ENCODE peak calls at places on chromosomes 7 and 10, in seven cellular contexts. D, Y, J, L, C, X and I are unnamed samples.

GRCh38 chr7:23299770-23300300 is 696 bp downstream of the MALSU1 start:
- DNase-seq in Y (no peak), X (peak), C (no peak), J (peak), D (no peak), L (no peak), I (no peak)

GRCh38 chr7:120792091-120792860 is 65.7 kb downstream of the TSPAN12 start:
- DNase-seq in Y (peak), X (peak), J (peak), D (peak), C (peak), L (peak), I (no peak)

GRCh38 chr7:46600340-46600739 is 679.3 kb upstream of the IGFBP3 start:
- DNase-seq in J (peak), Y (no peak), L (no peak), D (no peak), C (peak), X (no peak), I (peak)

GRCh38 chr10:12264204-12264908 is 68.4 kb downstream of the CDC123 start:
- DNase-seq in X (peak), J (peak), D (peak), C (peak), L (peak), Y (peak), I (peak)

GRCh38 chr10:69901623-69902505 is 100.2 kb downstream of the COL13A1 start:
- DNase-seq in Y (peak), C (no peak), L (peak), X (peak), D (peak), J (peak), I (no peak)

GRCh38 chr7:70361821-70362220 is 763.5 kb downstream of the AUTS2 start:
- DNase-seq in L (no peak), D (no peak), C (no peak), J (no peak), Y (no peak), X (no peak), I (no peak)

GRCh38 chr7:142733271-142733670 is 16.0 kb upstream of the PRSS1 start:
- DNase-seq in Y (no peak), J (no peak), C (no peak), L (no peak), D (no peak), X (no peak), I (no peak)

GRCh38 chr7:155228894-155229293 is 68.8 kb upstream of the INSIG1 start:
- DNase-seq in D (no peak), J (no peak), C (no peak), Y (no peak), L (no peak), X (no peak), I (no peak)

GRCh38 chr10:8321990-8322389 is 267.5 kb downstream of the GATA3 start:
- DNase-seq in X (no peak), J (no peak), Y (peak), D (no peak), C (no peak), L (no peak), I (no peak)

GRCh38 chr10:123007558-123008378 is 827 bp downstream of the IKZF5 start:
- DNase-seq in J (peak), L (peak), D (peak), Y (peak), X (peak), C (no peak), I (peak)

GRCh38 chr10:124012991-124013390 is 80.4 kb downstream of the CHST15 start:
- DNase-seq in D (no peak), J (no peak), Y (no peak), L (no peak), C (no peak), X (no peak), I (no peak)

GRCh38 chr10:124690971-124691370 is 53.2 kb downstream of the FAM53B start:
- DNase-seq in X (no peak), C (no peak), L (no peak), Y (no peak), J (no peak), D (no peak), I (no peak)

GRCh38 chr7:50411333-50412028 is 38.7 kb downstream of the FIGNL1 start:
- DNase-seq in D (no peak), J (no peak), L (no peak), Y (peak), C (no peak), X (no peak), I (no peak)

GRCh38 chr7:135801877-135802276 is 53.3 kb upstream of the FAM180A start:
- DNase-seq in C (no peak), J (no peak), X (no peak), D (no peak), L (no peak), Y (no peak), I (no peak)

GRCh38 chr7:64045301-64046040 is at the start of gene ZNF727:
- DNase-seq in D (no peak), X (peak), C (peak), J (no peak), Y (no peak), L (no peak), I (no peak)

GRCh38 chr10:119933179-119933578 is 40.6 kb downstream of the SEC23IP start:
- DNase-seq in C (no peak), D (no peak), Y (no peak), J (peak), X (no peak), L (peak), I (no peak)

GRCh38 chr7:83150310-83150709 is 12.4 kb downstream of the PCLO start:
- DNase-seq in J (no peak), Y (no peak), X (no peak), D (no peak), C (no peak), L (no peak), I (no peak)

GRCh38 chr7:87592300-87592699 is 8.4 kb downstream of the ABCB1 start:
- DNase-seq in D (no peak), Y (no peak), J (no peak), L (no peak), X (no peak), C (no peak), I (no peak)

GRCh38 chr10:51302316-51302715 is 228.0 kb downstream of the PRKG1 start:
- DNase-seq in C (no peak), J (peak), Y (no peak), L (no peak), D (no peak), X (no peak), I (no peak)

GRCh38 chr7:49500741-49501140 is 272.7 kb upstream of the VWC2 start:
- DNase-seq in J (no peak), C (no peak), D (no peak), Y (no peak), X (no peak), L (no peak), I (no peak)

GRCh38 chr10:96270564-96270963 is 805 bp downstream of the BLNK start:
- DNase-seq in J (no peak), C (no peak), X (peak), L (no peak), D (no peak), Y (no peak), I (no peak)

GRCh38 chr10:96272256-96272985 is 1.1 kb upstream of the BLNK start:
- DNase-seq in C (no peak), L (no peak), J (no peak), D (no peak), X (peak), Y (peak), I (no peak)

GRCh38 chr10:96275685-96276418 is 4.5 kb upstream of the BLNK start:
- DNase-seq in X (peak), L (no peak), C (peak), Y (no peak), D (no peak), J (no peak), I (no peak)

GRCh38 chr10:96271017-96271815 is at the start of gene BLNK:
- DNase-seq in J (peak), D (no peak), Y (peak), L (no peak), X (peak), C (peak), I (no peak)

DNA sequence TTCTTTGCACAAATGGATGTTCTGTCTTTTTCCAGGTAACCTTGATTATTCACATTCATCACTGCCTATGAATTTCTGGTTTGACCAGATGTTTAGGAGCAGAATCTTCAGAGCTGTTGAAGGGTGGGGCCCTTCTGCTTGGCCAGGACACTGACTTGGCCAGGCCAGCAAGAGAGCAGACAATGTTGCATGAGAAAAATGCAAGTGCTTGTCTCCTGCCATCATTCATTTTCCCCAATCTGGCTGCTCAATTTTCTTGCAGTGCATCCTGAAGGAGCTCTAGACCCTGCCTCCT is 1.6 kb upstream of the BLNK start:
- DNase-seq in D (no peak), X (no peak), L (no peak), C (no peak), Y (peak), J (no peak), I (no peak)
- H3K4me3 ChIP-seq in D (no peak), X (no peak), L (no peak), C (no peak), Y (peak), J (no peak), I (no peak)

GRCh38 chr7:5397657-5398237 is 25.9 kb downstream of the TNRC18 start:
- DNase-seq in X (no peak), D (no peak), L (no peak), J (peak), C (no peak), Y (peak), I (no peak)

GRCh38 chr7:5395246-5395645 is 28.4 kb downstream of the TNRC18 start:
- DNase-seq in D (no peak), L (no peak), X (no peak), C (no peak), Y (no peak), J (peak), I (no peak)

GRCh38 chr7:5394264-5395105 is 29.1 kb downstream of the TNRC18 start:
- DNase-seq in C (no peak), J (no peak), L (no peak), D (no peak), X (no peak), Y (no peak), I (no peak)

GRCh38 chr7:5396999-5397656 is 26.5 kb downstream of the TNRC18 start:
- DNase-seq in J (peak), C (peak), L (peak), D (peak), X (peak), Y (peak), I (peak)

GRCh38 chr7:5396542-5396941 is 27.1 kb downstream of the TNRC18 start:
- DNase-seq in D (peak), X (no peak), Y (peak), J (peak), L (no peak), C (no peak), I (no peak)
- H3K4me3 ChIP-seq in D (peak), X (peak), Y (peak), J (peak), L (no peak), C (peak), I (peak)

DNA sequence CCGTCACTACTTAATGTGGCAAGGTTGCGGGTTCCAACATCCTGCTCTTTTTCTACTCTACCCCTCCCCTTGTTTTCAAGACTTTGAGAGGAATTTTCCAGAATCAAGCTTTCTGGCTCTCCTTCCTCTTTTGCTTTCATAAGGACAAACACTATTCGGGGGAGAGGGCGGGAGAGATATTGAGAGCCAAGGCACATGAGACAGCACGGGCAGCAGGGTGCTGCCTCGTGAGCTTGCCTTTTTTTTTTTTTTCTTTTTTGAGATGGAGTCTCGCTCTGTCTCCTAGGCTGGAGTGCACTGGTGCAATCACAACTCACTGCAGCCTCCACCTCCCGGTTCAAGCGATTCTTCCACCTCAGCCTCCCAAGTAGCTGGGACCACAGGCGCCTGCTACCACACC is 6.8 kb upstream of the PFKFB3 start:
- DNase-seq in D (no peak), L (peak), C (no peak), J (peak), Y (no peak), X (no peak), I (no peak)
- H3K4me3 ChIP-seq in D (no peak), L (no peak), C (no peak), J (no peak), Y (no peak), X (no peak), I (no peak)

DNA sequence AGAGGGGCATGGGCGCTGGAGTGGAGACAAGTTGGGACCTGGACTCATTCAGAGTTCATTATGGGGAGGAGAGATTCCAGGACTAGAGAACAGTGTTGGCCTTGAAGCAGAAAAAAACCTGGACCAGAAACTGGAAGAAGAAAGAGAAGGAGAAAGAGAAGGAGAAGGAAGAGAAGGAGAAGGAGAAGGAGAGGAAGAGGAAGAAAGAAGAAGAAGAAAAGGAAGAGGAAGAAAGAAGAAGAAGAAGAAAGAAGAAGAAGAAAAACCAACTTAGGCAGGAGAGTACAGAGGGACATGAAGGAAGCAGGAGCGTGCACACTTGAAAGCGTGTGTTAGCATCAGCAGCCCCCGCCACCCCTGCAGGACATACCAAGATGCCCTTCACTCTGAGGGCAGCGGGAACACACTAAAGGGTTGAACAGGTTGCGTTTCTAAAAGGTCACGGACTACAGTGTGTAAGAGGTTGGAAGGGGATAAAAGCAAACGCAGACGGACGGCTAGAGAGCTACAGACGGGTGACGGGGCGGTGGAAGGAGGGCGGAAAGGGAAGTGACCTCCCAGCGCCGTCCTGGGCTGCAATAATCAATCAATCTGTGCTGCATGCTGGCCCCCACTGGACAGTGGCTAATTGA is 95.3 kb downstream of the SEC61G start:
- DNase-seq in C (no peak), Y (no peak), J (no peak), D (no peak), X (no peak), L (no peak), I (no peak)
- H3K4me3 ChIP-seq in C (peak), Y (peak), J (no peak), D (no peak), X (no peak), L (peak), I (peak)

DNA sequence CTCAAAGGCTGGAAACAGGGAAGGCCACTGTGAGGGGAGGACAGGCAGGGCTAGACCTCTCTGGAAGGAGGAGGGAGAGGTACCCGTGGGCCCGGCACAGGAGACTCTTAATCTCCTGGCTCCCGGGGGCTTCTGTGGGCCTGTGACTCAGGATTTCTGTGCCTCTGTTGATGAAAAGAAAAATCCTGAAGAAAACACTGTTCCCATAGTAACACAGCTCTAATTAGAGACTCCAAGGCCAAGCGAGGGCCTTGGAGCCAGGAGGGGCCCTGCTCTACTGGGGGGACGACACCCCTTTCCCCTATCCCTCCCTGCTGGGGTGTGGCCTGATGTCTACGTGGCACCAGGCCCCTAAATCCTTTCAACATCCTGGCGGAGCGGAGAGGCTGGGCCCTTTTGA is 174.1 kb upstream of the TNRC18 start:
- DNase-seq in X (no peak), L (peak), Y (no peak), J (peak), C (no peak), D (no peak), I (no peak)
- H3K4me3 ChIP-seq in X (no peak), L (no peak), Y (no peak), J (peak), C (no peak), D (no peak), I (peak)

DNA sequence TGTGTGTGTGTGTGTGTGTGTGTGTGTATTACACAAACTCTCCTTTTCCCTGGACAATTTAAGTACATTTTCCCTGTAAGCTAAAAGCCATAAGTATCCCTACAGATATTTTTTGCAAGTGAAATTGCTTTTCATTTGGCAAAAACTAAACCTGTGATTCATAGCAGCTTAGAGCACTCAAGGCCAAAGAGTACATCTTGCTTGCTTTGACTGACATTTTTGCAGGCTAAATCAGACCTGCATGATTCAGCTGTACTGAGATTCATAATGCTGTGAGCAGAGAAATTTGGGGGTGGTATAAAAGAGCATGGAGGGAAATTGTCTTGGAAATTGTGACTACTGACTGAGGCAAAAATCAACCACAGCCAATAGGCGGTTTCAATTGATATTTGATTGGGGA is 500.4 kb downstream of the GFRA1 start:
- DNase-seq in Y (no peak), D (no peak), C (no peak), X (no peak), J (peak), L (peak), I (peak)
- H3K4me3 ChIP-seq in Y (no peak), D (no peak), C (no peak), X (no peak), J (no peak), L (no peak), I (no peak)